ENCODE peak calls at places on chromosomes 16 and 17, in four cellular contexts. R is upper lobe of right lung, W is heart left ventricle, M is AG04450. K is an unnamed sample.
A peak's percentile ranks its signal among the peaks of the same experiment; 100 is the strongest.

GRCh38 chr16:68041783-68042182 is 18.7 kb downstream of the DUS2 start:
- DNase-seq in R (no peak), W (no peak), M (no peak), K (no peak)

GRCh38 chr16:3577302-3577752 is at the start of gene NLRC3:
- DNase-seq in R (no peak), W (no peak), M (no peak), K (peak; percentile 76)

GRCh38 chr16:4510747-4511426 is 27.7 kb downstream of the CDIP1 start:
- DNase-seq in R (no peak), W (peak; percentile 50), M (no peak), K (no peak)

GRCh38 chr16:57532251-57532625 is 4.1 kb downstream of the CCDC102A start:
- DNase-seq in R (peak; percentile 40), W (no peak), M (no peak), K (peak; percentile 11)

GRCh38 chr17:29645516-29646051 is 22.9 kb upstream of the CORO6 start:
- DNase-seq in R (peak; percentile 73), W (peak; percentile 85), M (peak; percentile 30), K (no peak)

GRCh38 chr16:50956637-50957036 is 194.4 kb downstream of the SALL1 start:
- DNase-seq in R (no peak), W (no peak), M (no peak), K (no peak)

GRCh38 chr17:2055494-2056220 is 754 bp downstream of the HIC1 start:
- DNase-seq in R (no peak), W (peak; percentile 42), M (no peak), K (peak; percentile 80)

GRCh38 chr16:89491238-89491869 is 993 bp upstream of the ANKRD11 start:
- DNase-seq in R (no peak), W (no peak), M (no peak), K (peak; percentile 30)

GRCh38 chr17:80872999-80873951 is 118.4 kb upstream of the CHMP6 start:
- DNase-seq in R (peak; percentile 66), W (peak; percentile 53), M (no peak), K (no peak)

GRCh38 chr16:84175351-84176081 is 11.3 kb downstream of the TAF1C start:
- DNase-seq in R (no peak), W (peak; percentile 55), M (peak; percentile 21), K (no peak)

GRCh38 chr17:75036643-75037268 is 10.0 kb downstream of the ATP5PD start:
- DNase-seq in R (peak; percentile 76), W (peak; percentile 93), M (no peak), K (no peak)

GRCh38 chr16:10620120-10620519 is 39.7 kb upstream of the EMP2 start:
- DNase-seq in R (no peak), W (no peak), M (no peak), K (no peak)

GRCh38 chr16:54208262-54208661 is 78.3 kb downstream of the IRX3 start:
- DNase-seq in R (no peak), W (no peak), M (no peak), K (no peak)

GRCh38 chr17:8991514-8992285 is 26.2 kb upstream of the PIK3R5 start:
- DNase-seq in R (no peak), W (peak; percentile 44), M (peak; percentile 20), K (peak; percentile 67)

GRCh38 chr16:70467113-70467512 is 12.7 kb downstream of the FCSK start:
- DNase-seq in R (no peak), W (no peak), M (no peak), K (no peak)
- TF ChIP-seq CTCF in R (no peak), W (no peak), M (no peak), K (peak; percentile 9)

DNA sequence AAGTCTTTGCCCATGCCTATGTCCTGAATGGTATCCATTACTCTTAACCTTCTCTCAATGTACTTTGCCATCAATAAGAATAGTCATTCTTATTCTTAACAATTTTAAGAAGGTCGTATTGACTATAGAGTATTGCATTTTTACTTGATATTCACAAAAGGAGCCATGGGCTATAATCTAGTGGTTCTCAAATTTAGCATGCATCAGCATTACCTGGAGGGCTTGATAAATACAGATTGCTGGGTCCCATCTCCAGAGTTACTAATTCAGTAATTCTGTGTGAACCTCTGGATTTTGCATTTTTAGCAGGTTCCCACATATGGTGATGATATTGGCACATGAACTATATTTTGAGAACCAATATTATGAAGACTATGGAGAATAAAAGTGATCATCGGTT is 89.6 kb downstream of the ABCA8 start:
- DNase-seq in R (no peak), W (no peak), M (no peak), K (no peak)
- TF ChIP-seq CTCF in R (no peak), W (no peak), M (no peak), K (no peak)

GRCh38 chr16:66130296-66130910 is 236.1 kb upstream of the CDH5 start:
- DNase-seq in R (no peak), W (no peak), M (peak; percentile 87), K (no peak)
- TF ChIP-seq CTCF in R (no peak), W (no peak), M (no peak), K (no peak)

GRCh38 chr16:66614161-66614802 is 9.8 kb downstream of the CMTM3 start:
- DNase-seq in R (no peak), W (no peak), M (no peak), K (no peak)
- TF ChIP-seq CTCF in R (no peak), W (no peak), M (no peak), K (no peak)

GRCh38 chr17:67862614-67863217 is 37.4 kb downstream of the BPTF start:
- DNase-seq in R (no peak), W (no peak), M (no peak), K (no peak)
- TF ChIP-seq CTCF in R (no peak), W (no peak), M (no peak), K (no peak)

DNA sequence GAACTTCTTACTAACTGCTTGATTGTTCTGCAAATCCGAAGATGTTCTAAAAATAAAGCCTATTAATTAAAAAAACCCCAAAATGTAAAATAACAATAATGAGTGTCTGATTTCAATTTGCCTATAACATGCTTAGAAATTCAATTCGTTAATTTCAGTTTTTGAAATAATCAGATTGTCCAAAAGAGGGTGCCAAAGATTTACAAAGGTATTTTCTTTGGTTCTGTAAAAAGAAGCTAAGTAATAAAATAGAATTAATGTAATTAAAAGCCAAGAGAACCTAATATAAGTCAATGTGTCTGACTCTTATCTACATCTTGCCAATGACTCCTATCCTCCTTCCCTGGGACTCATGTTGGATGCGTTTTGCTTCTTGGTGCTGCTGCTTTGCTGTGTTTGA is 75.0 kb upstream of the CPHXL start:
- DNase-seq in R (no peak), W (no peak), M (no peak), K (no peak)
- TF ChIP-seq CTCF in R (no peak), W (no peak), M (peak; percentile 39), K (no peak)

K was measured in GM13976.